ENCODE peak calls at places on chromosomes 7 and 10, in ten cellular contexts. One of them, this sample, is unnamed.

GRCh38 chr7:47586925-47587324 is 5.0 kb upstream of the TNS3 start:
- DNase-seq in ecto neural progenitor cell: no peak
- DNase-seq in effector memory CD8-positive, alpha-beta T cell: no peak
- DNase-seq in fibroblast of lung: no peak
- DNase-seq in NCI-H1436: no peak
- DNase-seq in NK-92 treated with Interleukin-12 subunit alpha and Interleukin-12 subunit beta, amount 100 ng/mL, for 24 hours: no peak
- DNase-seq in DMS79 treated with DMSO at 0.1 percent for 48 hours: no peak
- DNase-seq in fibroblast of the aortic adventitia: no peak
- DNase-seq in germinal center: no peak
- DNase-seq in activated naive CD8-positive, alpha-beta T cell treated with anti-CD3 and anti-CD28 coated beads, Interleukin-2, amount 50 U/mL, for 24 hours: no peak
- DNase-seq in this sample: peak; percentile 54

GRCh38 chr7:104341545-104341944 is 13.1 kb downstream of the LHFPL3 start:
- DNase-seq in ecto neural progenitor cell: peak; percentile 59
- DNase-seq in effector memory CD8-positive, alpha-beta T cell: no peak
- DNase-seq in fibroblast of lung: no peak
- DNase-seq in NCI-H1436: no peak
- DNase-seq in NK-92 treated with Interleukin-12 subunit alpha and Interleukin-12 subunit beta, amount 100 ng/mL, for 24 hours: no peak
- DNase-seq in DMS79 treated with DMSO at 0.1 percent for 48 hours: no peak
- DNase-seq in fibroblast of the aortic adventitia: no peak
- DNase-seq in germinal center: no peak
- DNase-seq in activated naive CD8-positive, alpha-beta T cell treated with anti-CD3 and anti-CD28 coated beads, Interleukin-2, amount 50 U/mL, for 24 hours: no peak
- DNase-seq in this sample: no peak

GRCh38 chr10:22992075-22992474 is 64.2 kb downstream of the ARMC3 start:
- DNase-seq in ecto neural progenitor cell: no peak
- DNase-seq in effector memory CD8-positive, alpha-beta T cell: no peak
- DNase-seq in fibroblast of lung: no peak
- DNase-seq in NCI-H1436: no peak
- DNase-seq in NK-92 treated with Interleukin-12 subunit alpha and Interleukin-12 subunit beta, amount 100 ng/mL, for 24 hours: no peak
- DNase-seq in DMS79 treated with DMSO at 0.1 percent for 48 hours: no peak
- DNase-seq in fibroblast of the aortic adventitia: no peak
- DNase-seq in germinal center: no peak
- DNase-seq in activated naive CD8-positive, alpha-beta T cell treated with anti-CD3 and anti-CD28 coated beads, Interleukin-2, amount 50 U/mL, for 24 hours: no peak
- DNase-seq in this sample: no peak

GRCh38 chr7:45869426-45869825 is 3.5 kb downstream of the CCDC201 start:
- DNase-seq in ecto neural progenitor cell: no peak
- DNase-seq in effector memory CD8-positive, alpha-beta T cell: no peak
- DNase-seq in fibroblast of lung: peak; percentile 72
- DNase-seq in NCI-H1436: no peak
- DNase-seq in NK-92 treated with Interleukin-12 subunit alpha and Interleukin-12 subunit beta, amount 100 ng/mL, for 24 hours: no peak
- DNase-seq in DMS79 treated with DMSO at 0.1 percent for 48 hours: no peak
- DNase-seq in fibroblast of the aortic adventitia: peak; percentile 57
- DNase-seq in germinal center: no peak
- DNase-seq in activated naive CD8-positive, alpha-beta T cell treated with anti-CD3 and anti-CD28 coated beads, Interleukin-2, amount 50 U/mL, for 24 hours: no peak
- DNase-seq in this sample: no peak

GRCh38 chr10:89207801-89208551 is 859 bp upstream of the CH25H start:
- DNase-seq in ecto neural progenitor cell: peak; percentile 64
- DNase-seq in effector memory CD8-positive, alpha-beta T cell: no peak
- DNase-seq in fibroblast of lung: no peak
- DNase-seq in NCI-H1436: no peak
- DNase-seq in NK-92 treated with Interleukin-12 subunit alpha and Interleukin-12 subunit beta, amount 100 ng/mL, for 24 hours: no peak
- DNase-seq in DMS79 treated with DMSO at 0.1 percent for 48 hours: peak; percentile 5
- DNase-seq in fibroblast of the aortic adventitia: no peak
- DNase-seq in germinal center: peak; percentile 23
- DNase-seq in activated naive CD8-positive, alpha-beta T cell treated with anti-CD3 and anti-CD28 coated beads, Interleukin-2, amount 50 U/mL, for 24 hours: peak; percentile 29
- DNase-seq in this sample: no peak

GRCh38 chr7:122595885-122596284 is 103.0 kb downstream of the RNF133 start:
- DNase-seq in ecto neural progenitor cell: no peak
- DNase-seq in effector memory CD8-positive, alpha-beta T cell: no peak
- DNase-seq in fibroblast of lung: no peak
- DNase-seq in NCI-H1436: no peak
- DNase-seq in NK-92 treated with Interleukin-12 subunit alpha and Interleukin-12 subunit beta, amount 100 ng/mL, for 24 hours: no peak
- DNase-seq in DMS79 treated with DMSO at 0.1 percent for 48 hours: no peak
- DNase-seq in fibroblast of the aortic adventitia: no peak
- DNase-seq in germinal center: no peak
- DNase-seq in activated naive CD8-positive, alpha-beta T cell treated with anti-CD3 and anti-CD28 coated beads, Interleukin-2, amount 50 U/mL, for 24 hours: no peak
- DNase-seq in this sample: peak; percentile 71

GRCh38 chr10:114305521-114305925 is 66.5 kb downstream of the VWA2 start:
- DNase-seq in ecto neural progenitor cell: no peak
- DNase-seq in effector memory CD8-positive, alpha-beta T cell: no peak
- DNase-seq in fibroblast of lung: no peak
- DNase-seq in NCI-H1436: no peak
- DNase-seq in NK-92 treated with Interleukin-12 subunit alpha and Interleukin-12 subunit beta, amount 100 ng/mL, for 24 hours: no peak
- DNase-seq in DMS79 treated with DMSO at 0.1 percent for 48 hours: no peak
- DNase-seq in fibroblast of the aortic adventitia: no peak
- DNase-seq in germinal center: no peak
- DNase-seq in activated naive CD8-positive, alpha-beta T cell treated with anti-CD3 and anti-CD28 coated beads, Interleukin-2, amount 50 U/mL, for 24 hours: no peak
- DNase-seq in this sample: no peak

GRCh38 chr10:133445268-133445732 is 8.4 kb upstream of the SCART1 start:
- DNase-seq in ecto neural progenitor cell: no peak
- DNase-seq in effector memory CD8-positive, alpha-beta T cell: no peak
- DNase-seq in fibroblast of lung: no peak
- DNase-seq in NCI-H1436: no peak
- DNase-seq in NK-92 treated with Interleukin-12 subunit alpha and Interleukin-12 subunit beta, amount 100 ng/mL, for 24 hours: no peak
- DNase-seq in DMS79 treated with DMSO at 0.1 percent for 48 hours: no peak
- DNase-seq in fibroblast of the aortic adventitia: no peak
- DNase-seq in germinal center: no peak
- DNase-seq in activated naive CD8-positive, alpha-beta T cell treated with anti-CD3 and anti-CD28 coated beads, Interleukin-2, amount 50 U/mL, for 24 hours: no peak
- DNase-seq in this sample: no peak

GRCh38 chr10:87093461-87094372 is 926 bp downstream of the GLUD1 start:
- DNase-seq in ecto neural progenitor cell: peak; percentile 81
- DNase-seq in effector memory CD8-positive, alpha-beta T cell: peak; percentile 55
- DNase-seq in fibroblast of lung: peak; percentile 43
- DNase-seq in NCI-H1436: peak; percentile 1
- DNase-seq in NK-92 treated with Interleukin-12 subunit alpha and Interleukin-12 subunit beta, amount 100 ng/mL, for 24 hours: peak; percentile 73
- DNase-seq in DMS79 treated with DMSO at 0.1 percent for 48 hours: peak; percentile 7
- DNase-seq in fibroblast of the aortic adventitia: peak; percentile 39
- DNase-seq in germinal center: peak; percentile 56
- DNase-seq in activated naive CD8-positive, alpha-beta T cell treated with anti-CD3 and anti-CD28 coated beads, Interleukin-2, amount 50 U/mL, for 24 hours: peak; percentile 78
- DNase-seq in this sample: peak; percentile 72

GRCh38 chr10:53477313-53477675 is 704.7 kb upstream of the MBL2 start:
- DNase-seq in ecto neural progenitor cell: no peak
- DNase-seq in effector memory CD8-positive, alpha-beta T cell: no peak
- DNase-seq in fibroblast of lung: no peak
- DNase-seq in NCI-H1436: no peak
- DNase-seq in NK-92 treated with Interleukin-12 subunit alpha and Interleukin-12 subunit beta, amount 100 ng/mL, for 24 hours: no peak
- DNase-seq in DMS79 treated with DMSO at 0.1 percent for 48 hours: no peak
- DNase-seq in fibroblast of the aortic adventitia: no peak
- DNase-seq in germinal center: no peak
- DNase-seq in activated naive CD8-positive, alpha-beta T cell treated with anti-CD3 and anti-CD28 coated beads, Interleukin-2, amount 50 U/mL, for 24 hours: no peak
- DNase-seq in this sample: no peak

GRCh38 chr10:125002423-125003145 is 60.7 kb downstream of the ZRANB1 start:
- DNase-seq in ecto neural progenitor cell: no peak
- DNase-seq in effector memory CD8-positive, alpha-beta T cell: no peak
- DNase-seq in fibroblast of lung: no peak
- DNase-seq in NCI-H1436: no peak
- DNase-seq in NK-92 treated with Interleukin-12 subunit alpha and Interleukin-12 subunit beta, amount 100 ng/mL, for 24 hours: no peak
- DNase-seq in DMS79 treated with DMSO at 0.1 percent for 48 hours: no peak
- DNase-seq in fibroblast of the aortic adventitia: no peak
- DNase-seq in germinal center: no peak
- DNase-seq in activated naive CD8-positive, alpha-beta T cell treated with anti-CD3 and anti-CD28 coated beads, Interleukin-2, amount 50 U/mL, for 24 hours: no peak
- DNase-seq in this sample: no peak

GRCh38 chr7:31458203-31458602 is 55.7 kb upstream of the ITPRID1 start:
- DNase-seq in ecto neural progenitor cell: no peak
- DNase-seq in effector memory CD8-positive, alpha-beta T cell: no peak
- DNase-seq in fibroblast of lung: no peak
- DNase-seq in NCI-H1436: no peak
- DNase-seq in NK-92 treated with Interleukin-12 subunit alpha and Interleukin-12 subunit beta, amount 100 ng/mL, for 24 hours: no peak
- DNase-seq in DMS79 treated with DMSO at 0.1 percent for 48 hours: no peak
- DNase-seq in fibroblast of the aortic adventitia: no peak
- DNase-seq in germinal center: no peak
- DNase-seq in activated naive CD8-positive, alpha-beta T cell treated with anti-CD3 and anti-CD28 coated beads, Interleukin-2, amount 50 U/mL, for 24 hours: no peak
- DNase-seq in this sample: no peak

GRCh38 chr7:47648301-47648900 is 66.5 kb upstream of the TNS3 start:
- DNase-seq in ecto neural progenitor cell: no peak
- DNase-seq in effector memory CD8-positive, alpha-beta T cell: no peak
- DNase-seq in fibroblast of lung: peak; percentile 94
- DNase-seq in NCI-H1436: no peak
- DNase-seq in NK-92 treated with Interleukin-12 subunit alpha and Interleukin-12 subunit beta, amount 100 ng/mL, for 24 hours: no peak
- DNase-seq in DMS79 treated with DMSO at 0.1 percent for 48 hours: no peak
- DNase-seq in fibroblast of the aortic adventitia: peak; percentile 68
- DNase-seq in germinal center: no peak
- DNase-seq in activated naive CD8-positive, alpha-beta T cell treated with anti-CD3 and anti-CD28 coated beads, Interleukin-2, amount 50 U/mL, for 24 hours: no peak
- DNase-seq in this sample: no peak

GRCh38 chr10:21519981-21520436 is 5.5 kb downstream of the SKIDA1 start:
- DNase-seq in ecto neural progenitor cell: no peak
- DNase-seq in effector memory CD8-positive, alpha-beta T cell: no peak
- DNase-seq in fibroblast of lung: peak; percentile 86
- DNase-seq in NCI-H1436: no peak
- DNase-seq in NK-92 treated with Interleukin-12 subunit alpha and Interleukin-12 subunit beta, amount 100 ng/mL, for 24 hours: no peak
- DNase-seq in DMS79 treated with DMSO at 0.1 percent for 48 hours: peak; percentile 67
- DNase-seq in fibroblast of the aortic adventitia: peak; percentile 85
- DNase-seq in germinal center: no peak
- DNase-seq in activated naive CD8-positive, alpha-beta T cell treated with anti-CD3 and anti-CD28 coated beads, Interleukin-2, amount 50 U/mL, for 24 hours: no peak
- DNase-seq in this sample: peak; percentile 23

GRCh38 chr7:27103489-27104226 is 1.2 kb upstream of the HOXA2 start:
- DNase-seq in ecto neural progenitor cell: no peak
- DNase-seq in effector memory CD8-positive, alpha-beta T cell: no peak
- DNase-seq in fibroblast of lung: peak; percentile 47
- DNase-seq in NCI-H1436: no peak
- DNase-seq in NK-92 treated with Interleukin-12 subunit alpha and Interleukin-12 subunit beta, amount 100 ng/mL, for 24 hours: no peak
- DNase-seq in DMS79 treated with DMSO at 0.1 percent for 48 hours: no peak
- DNase-seq in fibroblast of the aortic adventitia: peak; percentile 53
- DNase-seq in germinal center: no peak
- DNase-seq in activated naive CD8-positive, alpha-beta T cell treated with anti-CD3 and anti-CD28 coated beads, Interleukin-2, amount 50 U/mL, for 24 hours: no peak
- DNase-seq in this sample: no peak

This sample was measured in NCI-H146.